ENCODE peak calls at places on chromosomes 12 and 14, in nine cellular contexts. One of them, this sample, is unnamed.

GRCh38 chr12:2691001-2691339 is 103.8 kb upstream of the FKBP4 start:
- DNase-seq in NCI-H2029: peak; percentile 11
- DNase-seq in H1: no peak
- DNase-seq in activated CD4-positive, CD25-positive, alpha-beta regulatory T cell: peak; percentile 16
- DNase-seq in endothelial cell: peak; percentile 47
- DNase-seq in fibroblast of the aortic adventitia: no peak
- DNase-seq in anterior cingulate cortex: no peak
- DNase-seq in NCI-H1694 treated with DMSO at 0.1 percent for 48 hours: peak; percentile 24
- DNase-seq in COR-L47: no peak
- DNase-seq in this sample: no peak

GRCh38 chr12:101604132-101604531 is 9.4 kb downstream of the MYBPC1 start:
- DNase-seq in anterior cingulate cortex: no peak
- DNase-seq in H1: no peak
- DNase-seq in fibroblast of the aortic adventitia: no peak
- DNase-seq in NCI-H1694 treated with DMSO at 0.1 percent for 48 hours: no peak
- DNase-seq in activated CD4-positive, CD25-positive, alpha-beta regulatory T cell: no peak
- DNase-seq in NCI-H2029: no peak
- DNase-seq in endothelial cell: no peak
- DNase-seq in COR-L47: peak; percentile 8
- DNase-seq in this sample: no peak

GRCh38 chr12:6183689-6184441 is 16.3 kb upstream of the CD9 start:
- DNase-seq in fibroblast of the aortic adventitia: peak; percentile 86
- DNase-seq in endothelial cell: no peak
- DNase-seq in activated CD4-positive, CD25-positive, alpha-beta regulatory T cell: no peak
- DNase-seq in NCI-H2029: peak; percentile 49
- DNase-seq in anterior cingulate cortex: peak; percentile 28
- DNase-seq in COR-L47: no peak
- DNase-seq in H1: no peak
- DNase-seq in NCI-H1694 treated with DMSO at 0.1 percent for 48 hours: peak; percentile 71
- DNase-seq in this sample: no peak

GRCh38 chr12:124814741-124815613 is 48.7 kb downstream of the SCARB1 start:
- DNase-seq in endothelial cell: no peak
- DNase-seq in activated CD4-positive, CD25-positive, alpha-beta regulatory T cell: no peak
- DNase-seq in NCI-H1694 treated with DMSO at 0.1 percent for 48 hours: peak; percentile 49
- DNase-seq in anterior cingulate cortex: no peak
- DNase-seq in fibroblast of the aortic adventitia: no peak
- DNase-seq in COR-L47: no peak
- DNase-seq in H1: no peak
- DNase-seq in NCI-H2029: peak; percentile 57
- DNase-seq in this sample: no peak

GRCh38 chr14:21510735-21511657 is at the start of gene METTL3:
- DNase-seq in COR-L47: peak; percentile 98
- DNase-seq in activated CD4-positive, CD25-positive, alpha-beta regulatory T cell: peak; percentile 82
- DNase-seq in fibroblast of the aortic adventitia: peak; percentile 99
- DNase-seq in NCI-H1694 treated with DMSO at 0.1 percent for 48 hours: peak; percentile 97
- DNase-seq in NCI-H2029: peak; percentile 98
- DNase-seq in anterior cingulate cortex: peak; percentile 99
- DNase-seq in endothelial cell: peak; percentile 86
- DNase-seq in H1: peak; percentile 93
- DNase-seq in this sample: peak; percentile 98

GRCh38 chr12:63319936-63320633 is 169.1 kb upstream of the AVPR1A start:
- DNase-seq in fibroblast of the aortic adventitia: no peak
- DNase-seq in NCI-H2029: no peak
- DNase-seq in COR-L47: no peak
- DNase-seq in H1: no peak
- DNase-seq in anterior cingulate cortex: no peak
- DNase-seq in activated CD4-positive, CD25-positive, alpha-beta regulatory T cell: no peak
- DNase-seq in endothelial cell: no peak
- DNase-seq in NCI-H1694 treated with DMSO at 0.1 percent for 48 hours: no peak
- DNase-seq in this sample: no peak

GRCh38 chr12:21989819-21990412 is 48.7 kb upstream of the ABCC9 start:
- DNase-seq in activated CD4-positive, CD25-positive, alpha-beta regulatory T cell: no peak
- DNase-seq in fibroblast of the aortic adventitia: peak; percentile 82
- DNase-seq in NCI-H2029: no peak
- DNase-seq in H1: no peak
- DNase-seq in anterior cingulate cortex: no peak
- DNase-seq in COR-L47: no peak
- DNase-seq in endothelial cell: no peak
- DNase-seq in NCI-H1694 treated with DMSO at 0.1 percent for 48 hours: peak; percentile 35
- DNase-seq in this sample: peak; percentile 16

GRCh38 chr12:93946542-93947150 is 201.7 kb upstream of the PLXNC1 start:
- DNase-seq in NCI-H1694 treated with DMSO at 0.1 percent for 48 hours: no peak
- DNase-seq in fibroblast of the aortic adventitia: peak; percentile 67
- DNase-seq in activated CD4-positive, CD25-positive, alpha-beta regulatory T cell: no peak
- DNase-seq in COR-L47: no peak
- DNase-seq in H1: no peak
- DNase-seq in NCI-H2029: no peak
- DNase-seq in endothelial cell: no peak
- DNase-seq in anterior cingulate cortex: no peak
- DNase-seq in this sample: no peak

GRCh38 chr14:68520637-68521556 is 272.0 kb downstream of the ZFP36L1 start:
- DNase-seq in NCI-H1694 treated with DMSO at 0.1 percent for 48 hours: no peak
- DNase-seq in NCI-H2029: peak; percentile 77
- DNase-seq in fibroblast of the aortic adventitia: no peak
- DNase-seq in H1: peak; percentile 62
- DNase-seq in COR-L47: no peak
- DNase-seq in anterior cingulate cortex: no peak
- DNase-seq in endothelial cell: no peak
- DNase-seq in activated CD4-positive, CD25-positive, alpha-beta regulatory T cell: no peak
- DNase-seq in this sample: no peak

GRCh38 chr12:62933871-62934798 is 815 bp downstream of the PPM1H start:
- DNase-seq in anterior cingulate cortex: peak; percentile 62
- DNase-seq in fibroblast of the aortic adventitia: peak; percentile 20
- DNase-seq in activated CD4-positive, CD25-positive, alpha-beta regulatory T cell: no peak
- DNase-seq in endothelial cell: peak; percentile 49
- DNase-seq in NCI-H2029: no peak
- DNase-seq in COR-L47: peak; percentile 34
- DNase-seq in NCI-H1694 treated with DMSO at 0.1 percent for 48 hours: no peak
- DNase-seq in H1: no peak
- DNase-seq in this sample: no peak

GRCh38 chr14:100155049-100155621 is 4.3 kb downstream of the DEGS2 start:
- DNase-seq in anterior cingulate cortex: no peak
- DNase-seq in NCI-H1694 treated with DMSO at 0.1 percent for 48 hours: peak; percentile 44
- DNase-seq in H1: peak; percentile 73
- DNase-seq in endothelial cell: peak; percentile 53
- DNase-seq in NCI-H2029: peak; percentile 45
- DNase-seq in activated CD4-positive, CD25-positive, alpha-beta regulatory T cell: no peak
- DNase-seq in fibroblast of the aortic adventitia: no peak
- DNase-seq in COR-L47: no peak
- DNase-seq in this sample: no peak

GRCh38 chr12:93783827-93784226 is 106.7 kb downstream of the CRADD start:
- DNase-seq in H1: no peak
- DNase-seq in fibroblast of the aortic adventitia: no peak
- DNase-seq in COR-L47: no peak
- DNase-seq in activated CD4-positive, CD25-positive, alpha-beta regulatory T cell: no peak
- DNase-seq in anterior cingulate cortex: no peak
- DNase-seq in endothelial cell: no peak
- DNase-seq in NCI-H2029: no peak
- DNase-seq in NCI-H1694 treated with DMSO at 0.1 percent for 48 hours: no peak
- DNase-seq in this sample: no peak

GRCh38 chr12:111337371-111337770 is 31.5 kb downstream of the PHETA1 start:
- DNase-seq in COR-L47: no peak
- DNase-seq in NCI-H1694 treated with DMSO at 0.1 percent for 48 hours: no peak
- DNase-seq in endothelial cell: no peak
- DNase-seq in fibroblast of the aortic adventitia: no peak
- DNase-seq in anterior cingulate cortex: no peak
- DNase-seq in activated CD4-positive, CD25-positive, alpha-beta regulatory T cell: no peak
- DNase-seq in NCI-H2029: no peak
- DNase-seq in H1: no peak
- DNase-seq in this sample: no peak

GRCh38 chr12:131537267-131537920 is 173.5 kb upstream of the SFSWAP start:
- DNase-seq in endothelial cell: no peak
- DNase-seq in COR-L47: no peak
- DNase-seq in H1: no peak
- DNase-seq in NCI-H1694 treated with DMSO at 0.1 percent for 48 hours: no peak
- DNase-seq in anterior cingulate cortex: no peak
- DNase-seq in activated CD4-positive, CD25-positive, alpha-beta regulatory T cell: no peak
- DNase-seq in NCI-H2029: no peak
- DNase-seq in fibroblast of the aortic adventitia: no peak
- DNase-seq in this sample: no peak

This sample was measured in amniotic stem cell.